ENCODE peak calls at places on chromosomes 16 and 17, in seven cellular contexts. J is IMR-90, B is lower lobe of right lung, I is body of pancreas, S is ovary, O is AG09309, A is mesothelial cell of epicardium. U is an unnamed sample.

GRCh38 chr16:77775911-77776909 is 12.2 kb upstream of the VAT1L start:
- DNase-seq in J (peak), B (no peak), I (no peak), S (no peak), O (no peak), A (no peak), U (no peak)

GRCh38 chr16:2295056-2295798 is 27.3 kb upstream of the RNPS1 start:
- DNase-seq in J (no peak), B (no peak), I (no peak), S (no peak), O (no peak), A (no peak), U (no peak)

GRCh38 chr17:62791235-62792121 is 16.6 kb downstream of the MARCHF10 start:
- DNase-seq in J (peak), B (no peak), I (no peak), S (no peak), O (peak), A (no peak), U (no peak)

GRCh38 chr17:29574732-29575510 is 6.4 kb downstream of the TP53I13 start:
- DNase-seq in J (no peak), B (no peak), I (peak), S (peak), O (no peak), A (peak), U (peak)

GRCh38 chr17:50361561-50362480 is 11.2 kb downstream of the MRPL27 start:
- DNase-seq in J (peak), B (peak), I (peak), S (no peak), O (peak), A (no peak), U (no peak)

GRCh38 chr17:41067281-41067680 is 1.6 kb upstream of the KRTAP2-4 start:
- DNase-seq in J (peak), B (no peak), I (no peak), S (no peak), O (peak), A (no peak), U (no peak)

GRCh38 chr17:63295839-63296590 is 150.1 kb downstream of the CYB561 start:
- DNase-seq in J (no peak), B (no peak), I (no peak), S (no peak), O (no peak), A (no peak), U (no peak)

GRCh38 chr17:56319531-56319930 is 166.3 kb downstream of the ANKFN1 start:
- DNase-seq in J (peak), B (no peak), I (no peak), S (no peak), O (peak), A (no peak), U (no peak)

GRCh38 chr17:44146375-44147346 is 4.9 kb downstream of the HROB start:
- DNase-seq in J (no peak), B (no peak), I (no peak), S (no peak), O (no peak), A (no peak), U (no peak)

GRCh38 chr17:53141280-53141679 is 681.4 kb upstream of the KIF2B start:
- DNase-seq in J (no peak), B (no peak), I (no peak), S (no peak), O (no peak), A (no peak), U (no peak)

GRCh38 chr17:74960739-74961342 is 11.7 kb downstream of the HID1 start:
- DNase-seq in J (peak), B (peak), I (no peak), S (no peak), O (no peak), A (no peak), U (no peak)
- TF ChIP-seq CTCF in J (peak), B (peak), I (no peak), S (no peak), O (peak), A (no peak), U (peak)

GRCh38 chr16:82641336-82641984 is 14.7 kb downstream of the CDH13 start:
- DNase-seq in J (peak), B (no peak), I (no peak), S (no peak), O (no peak), A (no peak), U (no peak)
- TF ChIP-seq CTCF in J (peak), B (no peak), I (no peak), S (no peak), O (peak), A (no peak), U (peak)

GRCh38 chr16:3443108-3444031 is at the start of the genes NAA60 and ZNF597:
- DNase-seq in J (peak), B (peak), I (peak), S (peak), O (peak), A (peak), U (peak)

GRCh38 chr16:3439637-3440036 is 3.7 kb downstream of the ZNF597 start:
- DNase-seq in J (no peak), B (no peak), I (no peak), S (no peak), O (no peak), A (no peak), U (no peak)

DNA sequence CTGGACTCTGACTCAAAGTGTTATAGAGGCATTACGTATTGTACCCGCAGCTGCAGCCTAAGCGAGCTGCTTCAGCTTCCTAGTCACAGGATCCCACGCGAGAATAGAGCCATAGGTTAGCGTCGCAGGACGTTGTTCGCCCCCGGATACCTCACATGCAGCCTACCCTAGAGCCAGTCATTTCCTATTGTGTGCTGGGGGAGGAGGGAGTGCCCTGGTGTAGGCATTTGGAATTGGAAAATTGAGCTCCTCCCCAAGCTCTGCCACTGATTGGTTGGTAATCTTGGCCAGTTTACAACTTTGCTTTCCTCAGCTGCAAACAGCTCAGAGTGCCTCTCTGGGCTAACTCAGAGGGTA is 530 bp downstream of the NAA60 start:
- DNase-seq in J (peak), B (peak), I (no peak), S (no peak), O (peak), A (no peak), U (no peak)
- TF ChIP-seq CTCF in J (no peak), B (no peak), I (no peak), S (no peak), O (no peak), A (no peak), U (peak)

GRCh38 chr17:10316986-10317834 is 55.6 kb downstream of the MYH13 start:
- DNase-seq in J (peak), B (peak), I (peak), S (no peak), O (no peak), A (no peak), U (no peak)
- TF ChIP-seq CTCF in J (peak), B (peak), I (peak), S (no peak), O (peak), A (peak), U (peak)

DNA sequence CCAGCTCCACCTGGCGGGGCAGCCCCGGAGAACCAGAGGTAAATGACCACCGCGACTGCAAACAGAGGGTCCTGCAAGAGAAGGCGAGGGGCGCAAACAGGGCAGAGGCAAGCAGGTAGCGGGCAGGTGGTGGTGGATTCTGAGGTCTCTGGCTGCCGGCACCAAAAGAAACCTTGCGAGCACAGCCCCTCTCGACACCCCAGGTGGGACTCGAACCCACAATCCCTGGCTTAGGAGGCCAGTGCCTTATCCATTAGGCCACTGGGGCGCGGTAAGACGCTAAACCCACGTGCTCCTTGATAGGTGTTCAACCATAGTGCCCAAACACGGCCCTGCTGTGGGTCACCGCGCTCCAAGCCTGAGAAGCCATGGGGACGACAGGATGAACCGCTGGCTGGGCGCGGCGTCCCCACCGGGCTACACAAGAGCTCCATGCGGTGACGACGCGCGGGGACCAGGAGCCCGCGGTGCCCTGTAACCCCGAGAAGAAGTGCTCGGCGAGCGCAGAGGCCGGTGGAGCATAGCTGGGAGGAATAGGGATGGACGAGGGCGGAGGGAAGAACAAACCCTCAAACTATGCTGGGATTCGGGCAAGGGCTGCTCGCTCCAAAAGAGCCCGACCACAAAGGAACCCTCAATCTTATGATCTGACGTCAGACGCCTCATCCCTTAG is 12.4 kb downstream of the ATP5PD start:
- DNase-seq in J (peak), B (peak), I (peak), S (peak), O (no peak), A (peak), U (peak)
- TF ChIP-seq CTCF in J (no peak), B (no peak), I (peak), S (no peak), O (peak), A (no peak), U (peak)

U was measured in osteocyte.